ENCODE peak calls at places on chromosomes 16 and 17, in ten cellular contexts. R is omental fat pad, W is ureter, Q is HEK293T, A is NCI-H1694, F is hypothalamus, K is dermis microvascular lymphatic vessel endothelial cell, J is amniotic stem cell, P is NCI-H1092, O is COR-L47. U is an unnamed sample.

GRCh38 chr17:4808378-4808767 is 1.4 kb downstream of the PLD2 start:
- DNase-seq in W (peak; percentile 66), F (peak; percentile 6), K (no peak), O (no peak), Q (no peak), R (no peak), A (peak; percentile 67), J (no peak), P (no peak), U (peak; percentile 50)

GRCh38 chr17:35432176-35433074 is at the start of gene SLFN12:
- DNase-seq in P (no peak), J (peak; percentile 90), O (no peak), F (no peak), A (no peak), R (no peak), Q (no peak), W (peak; percentile 77), K (peak; percentile 89), U (no peak)

GRCh38 chr16:55663770-55664677 is 8.2 kb downstream of the SLC6A2 start:
- DNase-seq in F (no peak), O (no peak), R (no peak), K (no peak), P (no peak), Q (no peak), J (no peak), W (no peak), A (no peak), U (no peak)

GRCh38 chr17:4908301-4908700 is 5.4 kb upstream of the CHRNE start:
- DNase-seq in Q (no peak), K (no peak), J (no peak), A (no peak), W (no peak), F (no peak), P (no peak), O (peak; percentile 21), R (no peak), U (no peak)

GRCh38 chr16:87713469-87714229 is 52.1 kb downstream of the KLHDC4 start:
- DNase-seq in K (no peak), J (no peak), A (no peak), F (no peak), O (no peak), P (no peak), Q (no peak), W (no peak), R (no peak), U (no peak)

GRCh38 chr17:57861737-57862409 is 12.0 kb upstream of the MRPS23 start:
- DNase-seq in Q (no peak), O (no peak), R (no peak), A (no peak), F (no peak), P (no peak), W (peak; percentile 78), J (no peak), K (no peak), U (peak; percentile 60)

GRCh38 chr17:62179525-62180161 is 114.6 kb upstream of the MED13 start:
- DNase-seq in P (no peak), W (no peak), J (peak; percentile 13), K (peak; percentile 81), O (peak; percentile 15), A (no peak), R (no peak), F (no peak), Q (no peak), U (no peak)

GRCh38 chr16:27317738-27318398 is 4.1 kb downstream of the IL4R start:
- DNase-seq in W (no peak), P (no peak), A (no peak), Q (no peak), K (no peak), F (no peak), J (no peak), O (no peak), R (no peak), U (peak; percentile 13)

GRCh38 chr17:81371910-81372760 is 23.1 kb upstream of the BAHCC1 start:
- DNase-seq in K (no peak), J (peak; percentile 24), W (no peak), P (no peak), R (no peak), A (no peak), O (no peak), F (no peak), Q (no peak), U (no peak)

GRCh38 chr17:29709861-29710849 is 87.4 kb upstream of the CORO6 start:
- DNase-seq in K (no peak), R (no peak), P (no peak), O (no peak), A (no peak), Q (no peak), W (no peak), F (no peak), J (no peak), U (no peak)

GRCh38 chr17:19703106-19703775 is 13.1 kb downstream of the SLC47A2 start:
- DNase-seq in F (no peak), J (no peak), K (no peak), A (no peak), W (peak; percentile 23), Q (peak; percentile 6), P (no peak), O (no peak), R (no peak), U (no peak)

GRCh38 chr16:82639263-82639662 is 12.5 kb downstream of the CDH13 start:
- DNase-seq in O (no peak), F (no peak), P (no peak), A (no peak), W (no peak), R (no peak), K (no peak), J (no peak), Q (no peak), U (no peak)

GRCh38 chr16:19645557-19645981 is 72.5 kb downstream of the KNOP1 start:
- DNase-seq in O (no peak), W (peak; percentile 51), Q (no peak), J (no peak), K (peak; percentile 36), R (no peak), F (no peak), A (peak; percentile 29), P (no peak), U (no peak)

GRCh38 chr17:44983563-44983962 is 15.5 kb upstream of the C1QL1 start:
- DNase-seq in O (no peak), J (no peak), W (no peak), K (no peak), Q (no peak), A (no peak), R (no peak), P (no peak), F (no peak), U (no peak)

GRCh38 chr16:13919330-13919682 is 648 bp upstream of the ERCC4 start:
- DNase-seq in R (no peak), A (peak; percentile 39), W (no peak), J (no peak), Q (peak; percentile 20), F (no peak), P (peak; percentile 18), K (peak; percentile 37), O (no peak), U (no peak)

GRCh38 chr17:76736349-76737081 is 616 bp downstream of the SRSF2 start:
- DNase-seq in F (peak; percentile 65), A (no peak), J (peak; percentile 51), W (peak; percentile 86), R (no peak), K (no peak), Q (peak; percentile 46), P (peak; percentile 43), O (peak; percentile 75), U (peak; percentile 83)

GRCh38 chr17:30031214-30031869 is 85.3 kb upstream of the NSRP1 start:
- DNase-seq in O (no peak), W (no peak), Q (no peak), J (no peak), K (no peak), F (no peak), A (no peak), R (no peak), P (no peak), U (no peak)

GRCh38 chr17:4509402-4509801 is 10.7 kb downstream of the SPNS2 start:
- DNase-seq in J (no peak), K (no peak), F (no peak), R (no peak), O (no peak), A (no peak), P (no peak), Q (no peak), W (no peak), U (peak; percentile 70)

GRCh38 chr16:2828521-2828840 is 1.6 kb upstream of the ZG16B start:
- DNase-seq in O (no peak), W (no peak), R (no peak), F (no peak), J (no peak), Q (no peak), K (no peak), P (no peak), A (no peak), U (no peak)

GRCh38 chr17:11893862-11894261 is 103.4 kb downstream of the ZNF18 start:
- DNase-seq in K (no peak), P (no peak), J (no peak), W (no peak), R (no peak), F (no peak), O (no peak), A (no peak), Q (no peak), U (no peak)

GRCh38 chr17:55986817-55987216 is 166.5 kb upstream of the ANKFN1 start:
- DNase-seq in W (no peak), P (no peak), R (no peak), K (no peak), F (no peak), Q (no peak), O (no peak), A (no peak), J (no peak), U (no peak)

GRCh38 chr17:2954898-2955445 is 108.4 kb downstream of the OR1D5 start:
- DNase-seq in W (peak; percentile 34), P (no peak), F (no peak), A (no peak), Q (no peak), O (no peak), K (peak; percentile 86), R (no peak), J (no peak), U (no peak)

GRCh38 chr17:40822132-40822812 is at the start of gene KRT10:
- DNase-seq in W (no peak), F (no peak), P (no peak), K (no peak), A (no peak), J (no peak), O (no peak), R (no peak), Q (no peak), U (no peak)

GRCh38 chr17:32323784-32324590 is 18.0 kb downstream of the C17orf75 start:
- DNase-seq in Q (no peak), O (peak; percentile 8), J (no peak), F (no peak), W (peak; percentile 61), K (peak; percentile 36), A (no peak), R (no peak), P (no peak), U (peak; percentile 38)

GRCh38 chr17:9467518-9467917 is 108.1 kb downstream of the STX8 start:
- DNase-seq in W (no peak), A (no peak), J (no peak), Q (peak; percentile 21), K (no peak), R (no peak), F (no peak), P (no peak), O (no peak), U (no peak)

GRCh38 chr17:39688475-39688835 is 598 bp upstream of the PGAP3 start:
- DNase-seq in Q (no peak), K (no peak), F (no peak), W (no peak), J (no peak), O (peak; percentile 15), P (no peak), R (no peak), A (no peak), U (no peak)

GRCh38 chr17:60141111-60142018 is 8.4 kb upstream of the CA4 start:
- DNase-seq in J (no peak), W (no peak), Q (no peak), P (no peak), R (no peak), K (no peak), A (no peak), F (no peak), O (no peak), U (no peak)

GRCh38 chr16:49739381-49739780 is 116.5 kb downstream of the ZNF423 start:
- DNase-seq in R (no peak), W (no peak), P (no peak), K (no peak), A (no peak), Q (peak; percentile 59), O (no peak), F (no peak), J (no peak), U (no peak)